ENCODE peak calls at places on chromosomes 4 and X, in four cellular contexts. T is adrenal gland, D is A549, S is ascending aorta. N is an unnamed sample.
A peak's percentile ranks its signal among the peaks of the same experiment; 100 is the strongest.

GRCh38 chr4:47835489-47835888 is 2.4 kb downstream of the CORIN start:
- DNase-seq in T (no peak), D (no peak), S (no peak), N (no peak)

GRCh38 chr4:103091601-103092223 is 7.9 kb downstream of the BDH2 start:
- DNase-seq in T (peak; percentile 43), D (peak; percentile 66), S (no peak), N (peak; percentile 51)

GRCh38 chr4:150769845-150770244 is 187.9 kb downstream of the MAB21L2 start:
- DNase-seq in T (no peak), D (no peak), S (no peak), N (no peak)

GRCh38 chrX:21955398-21956189 is 15.1 kb downstream of the SMS start:
- DNase-seq in T (no peak), D (no peak), S (no peak), N (no peak)

GRCh38 chrX:20511792-20512191 is 245.1 kb upstream of the RPS6KA3 start:
- DNase-seq in T (no peak), D (no peak), S (no peak), N (no peak)

GRCh38 chr4:14241574-14241973 is 614.0 kb upstream of the BOD1L1 start:
- DNase-seq in T (no peak), D (no peak), S (no peak), N (no peak)

GRCh38 chrX:9341305-9342201 is 123.3 kb upstream of the TBL1X start:
- DNase-seq in T (peak; percentile 72), D (peak; percentile 69), S (no peak), N (peak; percentile 22)

GRCh38 chrX:16678689-16679088 is 28.7 kb downstream of the S100G start:
- DNase-seq in T (no peak), D (no peak), S (no peak), N (no peak)

GRCh38 chrX:135403374-135403773 is 18.4 kb upstream of the SMIM10L2A start:
- DNase-seq in T (no peak), D (no peak), S (no peak), N (no peak)

GRCh38 chr4:159016527-159017137 is 86.2 kb upstream of the RAPGEF2 start:
- DNase-seq in T (no peak), D (no peak), S (no peak), N (no peak)

GRCh38 chr4:6727081-6727942 is 11.3 kb downstream of the BLOC1S4 start:
- DNase-seq in T (no peak), D (no peak), S (no peak), N (no peak)

GRCh38 chr4:173076903-173077629 is 91.5 kb upstream of the GALNT7 start:
- DNase-seq in T (no peak), D (no peak), S (no peak), N (no peak)

DNA sequence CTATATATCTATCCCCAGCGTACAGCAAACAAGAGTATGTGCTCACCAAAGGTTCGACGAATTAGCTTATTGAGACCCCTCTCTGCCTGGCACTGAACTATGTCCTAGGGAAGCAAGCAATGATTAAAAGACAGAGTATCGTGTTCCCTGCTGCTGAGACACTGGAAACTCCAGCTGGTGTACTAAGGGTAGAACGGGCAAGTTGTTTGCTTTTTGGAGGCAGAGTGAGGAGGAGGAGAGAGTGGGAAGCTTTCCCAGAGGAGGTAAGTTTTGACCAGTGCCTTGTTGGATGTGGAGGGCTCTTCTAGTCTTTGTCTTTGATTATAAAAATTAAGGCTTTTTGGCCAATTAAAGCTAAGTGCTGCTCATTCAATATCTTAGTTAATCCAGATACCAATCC is 61.7 kb downstream of the PJA1 start:
- DNase-seq in T (no peak), D (no peak), S (no peak), N (no peak)
- H3K4me1 ChIP-seq in T (no peaks in the 10 kb centered on the region), D (peaks cover 5% of the 10 kb centered on the region), S (no peaks in the 10 kb centered on the region), N (peaks cover 7% of the 10 kb centered on the region)

DNA sequence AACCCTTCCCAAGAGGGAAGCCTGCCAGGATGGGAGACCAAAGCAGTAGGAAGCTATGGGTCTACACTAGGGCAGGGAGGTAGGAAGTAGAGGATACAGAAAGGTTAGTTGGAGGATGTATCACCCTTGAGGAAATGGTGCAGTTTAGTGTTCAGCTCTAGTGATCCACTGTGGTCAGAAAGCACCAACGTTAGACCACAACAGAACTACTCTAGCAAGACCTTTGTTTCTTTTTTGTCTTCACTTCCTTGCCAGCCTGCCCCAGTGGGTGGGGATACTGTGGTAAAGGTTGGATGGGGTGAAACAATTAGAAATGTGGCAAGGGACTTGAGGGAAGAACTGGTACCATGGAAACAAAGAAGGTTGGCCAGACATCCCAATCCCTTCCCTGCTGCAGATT is 83.3 kb downstream of the DDIT4L start:
- DNase-seq in T (no peak), D (no peak), S (no peak), N (no peak)
- H3K4me3 ChIP-seq in T (no peak overlapping the region), D (no peak overlapping the region), S (no peak overlapping the region), N (no peak overlapping the region)

GRCh38 chrX:118823263-118824172 is at the start of gene ZCCHC12:
- DNase-seq in T (peak; percentile 67), D (peak; percentile 26), S (no peak), N (peak; percentile 69)
- H3K4me1 ChIP-seq in T (no peaks in the 10 kb centered on the region), D (no peaks in the 10 kb centered on the region), S (no peaks in the 10 kb centered on the region), N (no peaks in the 10 kb centered on the region)

DNA sequence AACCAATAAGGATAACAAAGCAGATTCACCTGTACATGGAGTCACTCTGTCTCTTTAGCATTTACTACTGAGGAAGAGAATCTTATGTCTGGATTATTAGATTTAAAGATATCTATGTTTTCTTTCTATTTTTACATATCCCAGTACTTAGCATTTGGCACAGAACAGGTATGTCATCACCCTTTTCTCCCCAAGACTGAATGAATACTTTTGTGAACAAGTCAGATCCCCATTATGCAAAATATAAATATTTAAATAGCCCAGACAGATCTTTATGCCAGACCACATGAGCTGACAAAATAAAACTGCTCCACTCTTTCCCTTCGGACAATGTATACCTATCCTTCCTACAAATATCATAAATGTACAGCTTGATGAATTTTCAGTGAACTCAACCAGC is 94.5 kb downstream of the CASK start:
- DNase-seq in T (no peak), D (no peak), S (no peak), N (no peak)
- H3K4me3 ChIP-seq in T (no peak overlapping the region), D (no peak overlapping the region), S (no peak overlapping the region), N (no peak overlapping the region)

DNA sequence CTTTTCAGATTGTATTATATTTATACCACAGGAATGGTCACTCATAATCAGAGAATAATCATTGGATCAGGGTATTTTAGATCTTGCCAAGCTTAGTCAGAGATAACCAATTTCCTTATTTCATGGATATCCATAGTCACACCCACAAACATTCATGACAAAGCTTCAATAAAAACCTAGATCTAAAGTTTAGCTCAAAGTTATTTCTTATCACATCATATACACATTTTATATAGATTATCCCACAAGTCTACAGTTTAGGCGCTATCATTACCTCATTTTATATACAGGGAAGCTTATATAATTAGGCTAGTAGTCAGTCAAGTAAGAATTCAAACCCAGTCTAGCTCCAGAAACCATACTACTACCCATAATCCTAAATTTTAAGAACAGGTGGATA is 82.3 kb downstream of the SLC10A7 start:
- DNase-seq in T (no peak), D (no peak), S (no peak), N (no peak)
- H3K4me1 ChIP-seq in T (peaks cover 14% of the 10 kb centered on the region), D (peaks cover 6% of the 10 kb centered on the region), S (no peaks in the 10 kb centered on the region), N (peaks cover 31% of the 10 kb centered on the region)

GRCh38 chr4:74919783-74920182 is 13.1 kb upstream of the PARM1 start:
- DNase-seq in T (no peak), D (no peak), S (no peak), N (no peak)
- H3K4me3 ChIP-seq in T (no peak overlapping the region), D (no peak overlapping the region), S (no peak overlapping the region), N (no peak overlapping the region)

GRCh38 chr4:26287748-26288147 is 33.1 kb upstream of the RBPJ start:
- DNase-seq in T (no peak), D (no peak), S (no peak), N (no peak)
- H3K4me1 ChIP-seq in T (no peaks in the 10 kb centered on the region), D (peaks cover 8% of the 10 kb centered on the region), S (no peaks in the 10 kb centered on the region), N (no peaks in the 10 kb centered on the region)

DNA sequence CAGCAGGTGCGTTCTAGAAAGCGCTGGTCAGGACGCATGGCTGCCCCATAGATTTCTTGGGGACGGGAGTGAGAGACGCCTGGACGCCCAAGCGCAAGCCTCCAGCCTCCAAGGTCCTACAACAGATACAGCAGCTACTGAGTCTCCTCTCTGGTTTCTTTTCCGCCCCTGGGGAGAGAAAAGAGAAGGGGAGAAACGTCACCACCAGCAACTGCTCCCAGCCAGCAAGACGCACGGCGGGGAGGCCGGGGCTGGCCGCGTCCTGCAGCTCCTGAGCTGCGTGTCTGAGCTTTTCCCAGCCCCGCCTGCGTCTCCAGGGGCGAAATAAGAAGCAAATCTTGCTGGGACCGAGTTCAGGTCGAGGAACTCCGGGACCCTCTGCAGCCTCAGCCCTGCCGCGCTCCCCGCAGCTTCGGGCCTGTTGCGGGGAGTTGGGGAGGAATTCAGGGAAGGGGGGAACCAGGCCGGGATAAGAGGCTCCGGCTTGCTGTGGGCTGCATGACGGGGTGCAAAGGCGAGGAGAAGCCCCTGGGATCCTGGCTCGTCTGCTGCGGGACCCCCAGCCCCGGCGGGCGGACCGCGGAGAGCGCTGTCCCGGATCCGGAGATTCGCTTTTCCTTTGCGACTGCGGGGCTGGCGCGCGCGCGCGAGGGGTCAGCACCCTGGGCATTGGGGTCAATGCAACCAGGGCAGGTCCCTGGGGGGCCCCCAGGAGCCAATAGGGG is 6.8 kb upstream of the SHOX start:
- DNase-seq in T (peak; percentile 3), D (peak; percentile 73), S (no peak), N (no peak)
- H3K4me3 ChIP-seq in T (no peak overlapping the region), D (no peak overlapping the region), S (no peak overlapping the region), N (no peak overlapping the region)

GRCh38 chrX:47502591-47503222 is 19.7 kb upstream of the ZNF41 start:
- DNase-seq in T (no peak), D (no peak), S (no peak), N (no peak)
- H3K4me1 ChIP-seq in T (no peaks in the 10 kb centered on the region), D (no peaks in the 10 kb centered on the region), S (no peaks in the 10 kb centered on the region), N (no peaks in the 10 kb centered on the region)

DNA sequence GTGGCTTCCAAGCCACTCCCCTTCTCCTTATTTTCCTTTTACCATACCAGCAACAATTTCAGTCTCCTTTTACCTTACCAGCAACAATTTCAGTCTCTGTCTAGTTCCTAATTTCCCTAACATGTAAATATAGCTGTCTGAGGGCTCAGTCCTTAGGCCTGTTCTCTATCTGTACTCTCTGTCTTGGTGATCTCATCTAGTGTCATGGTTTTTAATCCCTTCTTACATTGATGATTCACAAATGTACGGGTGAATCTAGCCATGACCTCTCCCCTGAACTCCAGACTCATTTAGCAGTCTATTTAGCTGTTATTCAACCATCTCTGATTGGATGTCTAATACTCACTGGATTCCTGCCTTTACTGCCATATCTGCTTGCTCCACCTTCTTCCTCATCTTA is 7.2 kb downstream of the IL15 start:
- DNase-seq in T (no peak), D (peak; percentile 57), S (no peak), N (no peak)
- H3K4me3 ChIP-seq in T (no peak overlapping the region), D (no peak overlapping the region), S (no peak overlapping the region), N (no peak overlapping the region)

N was measured in BE2C.